ENCODE peak calls at places on chromosome 6, in eight cellular contexts. B, V, U, N, X, Q, F and I are unnamed samples.

GRCh38 chr6:38262041-38262440 is 377.7 kb downstream of the BTBD9 start:
- DNase-seq in B (peak; percentile 92), V (no peak), U (no peak), N (no peak), X (no peak), Q (no peak), F (peak; percentile 84), I (no peak)

GRCh38 chr6:6780231-6780630 is 191.7 kb downstream of the LY86 start:
- DNase-seq in B (no peak), V (no peak), U (no peak), N (no peak), X (no peak), Q (no peak), F (no peak), I (no peak)

GRCh38 chr6:112947507-112947906 is 600.4 kb downstream of the RFPL4B start:
- DNase-seq in B (no peak), V (no peak), U (no peak), N (no peak), X (no peak), Q (no peak), F (no peak), I (no peak)

GRCh38 chr6:34393968-34394305 is 1.5 kb upstream of the NUDT3 start:
- DNase-seq in B (no peak), V (no peak), U (no peak), N (no peak), X (no peak), Q (no peak), F (no peak), I (no peak)

GRCh38 chr6:22081709-22082108 is 215.1 kb downstream of the PRL start:
- DNase-seq in B (no peak), V (no peak), U (no peak), N (no peak), X (no peak), Q (no peak), F (no peak), I (no peak)

GRCh38 chr6:30092852-30093543 is 17.4 kb upstream of the RNF39 start:
- DNase-seq in B (no peak), V (no peak), U (no peak), N (no peak), X (no peak), Q (no peak), F (no peak), I (no peak)

GRCh38 chr6:109595998-109596397 is 95.0 kb downstream of the AK9 start:
- DNase-seq in B (peak; percentile 57), V (no peak), U (no peak), N (no peak), X (no peak), Q (no peak), F (peak; percentile 25), I (peak; percentile 9)

GRCh38 chr6:163543311-163543710 is 128.8 kb downstream of the QKI start:
- DNase-seq in B (no peak), V (no peak), U (no peak), N (no peak), X (no peak), Q (no peak), F (no peak), I (no peak)

GRCh38 chr6:130680118-130680517 is 147.1 kb upstream of the SMLR1 start:
- DNase-seq in B (peak; percentile 19), V (no peak), U (no peak), N (no peak), X (no peak), Q (no peak), F (no peak), I (no peak)

GRCh38 chr6:135182120-135182992 is 1.2 kb downstream of the MYB start:
- DNase-seq in B (no peak), V (no peak), U (peak; percentile 26), N (peak; percentile 22), X (peak; percentile 16), Q (peak; percentile 27), F (no peak), I (peak; percentile 35)

GRCh38 chr6:14505391-14505790 is 387.8 kb downstream of the CD83 start:
- DNase-seq in B (no peak), V (no peak), U (no peak), N (no peak), X (no peak), Q (no peak), F (no peak), I (no peak)